ENCODE peak calls at places on chromosome 7, in eight cellular contexts. J is left kidney; X is H7; H is colonic mucosa; F is CD8-positive, alpha-beta memory T cell; O is DMS53; I is heart right ventricle; E is HTR-8/SVneo. T is an unnamed sample.

GRCh38 chr7:12764355-12765000 is 77.0 kb downstream of the ARL4A start:
- DNase-seq in I (no peak), O (peak), J (no peak), F (no peak), H (no peak), X (no peak), E (no peak), T (no peak)

GRCh38 chr7:47621985-47622561 is 40.2 kb upstream of the TNS3 start:
- DNase-seq in O (no peak), X (no peak), E (no peak), J (no peak), I (no peak), F (no peak), H (no peak), T (no peak)

GRCh38 chr7:157299613-157300405 is 37.0 kb upstream of the DNAJB6 start:
- DNase-seq in E (no peak), I (no peak), O (peak), H (no peak), F (peak), J (no peak), X (peak), T (no peak)

GRCh38 chr7:21326916-21327315 is 101.0 kb upstream of the SP4 start:
- DNase-seq in X (no peak), H (no peak), F (no peak), O (no peak), J (peak), E (no peak), I (no peak), T (no peak)

GRCh38 chr7:135147341-135147898 is 452 bp upstream of the TMEM140 start:
- DNase-seq in X (peak), H (no peak), O (no peak), J (peak), E (no peak), F (no peak), I (peak), T (no peak)

GRCh38 chr7:102119213-102119651 is 167.4 kb upstream of the SH2B2 start:
- DNase-seq in J (peak), O (no peak), H (no peak), E (no peak), F (no peak), I (no peak), X (no peak), T (no peak)

GRCh38 chr7:139875821-139876241 is 46.8 kb downstream of the TBXAS1 start:
- DNase-seq in J (peak), I (no peak), E (no peak), F (no peak), H (no peak), O (peak), X (no peak), T (no peak)

GRCh38 chr7:9407816-9408215 is 974.4 kb downstream of the NXPH1 start:
- DNase-seq in O (no peak), J (no peak), X (no peak), F (no peak), H (no peak), E (peak), I (no peak), T (no peak)

GRCh38 chr7:28703054-28703765 is 254.9 kb downstream of the TRIL start:
- DNase-seq in F (no peak), I (no peak), E (no peak), J (no peak), X (no peak), H (no peak), O (no peak), T (no peak)

GRCh38 chr7:75628055-75628454 is 110.7 kb downstream of the HIP1 start:
- DNase-seq in I (no peak), J (no peak), X (no peak), H (no peak), E (no peak), F (no peak), O (no peak), T (no peak)

GRCh38 chr7:124723012-124723411 is 42.6 kb downstream of the GPR37 start:
- DNase-seq in X (no peak), O (peak), I (no peak), H (no peak), F (no peak), J (no peak), E (no peak), T (no peak)

GRCh38 chr7:101058355-101058754 is 26.9 kb upstream of the TRIM56 start:
- DNase-seq in E (peak), H (peak), X (peak), F (peak), O (peak), I (peak), J (peak), T (peak)

GRCh38 chr7:12508005-12508404 is 62.5 kb upstream of the SCIN start:
- DNase-seq in O (no peak), E (no peak), I (no peak), J (no peak), F (no peak), H (no peak), X (no peak), T (no peak)

GRCh38 chr7:64884913-64885370 is 18.1 kb upstream of the ZNF273 start:
- DNase-seq in I (no peak), E (no peak), X (peak), H (peak), F (no peak), J (no peak), O (no peak), T (no peak)

GRCh38 chr7:42144253-42145002 is 92.6 kb downstream of the GLI3 start:
- DNase-seq in O (no peak), E (no peak), H (no peak), X (no peak), I (no peak), F (no peak), J (no peak), T (peak)

T was measured in H1.